ENCODE peak calls at places on chromosomes 3 and 15, in five cellular contexts. One of them, this sample, is unnamed.
A peak's percentile ranks its signal among the peaks of the same experiment; 100 is the strongest.

GRCh38 chr3:134074790-134075567 is 45.3 kb upstream of the SLCO2A1 start:
- DNase-seq in Peyer's patch: no peak
- DNase-seq in heart left ventricle: no peak
- DNase-seq in choroid plexus epithelial cell: no peak
- DNase-seq in HL-60: no peak
- DNase-seq in this sample: no peak

GRCh38 chr3:121482651-121483050 is 63.1 kb downstream of the POLQ start:
- DNase-seq in HL-60: no peak
- DNase-seq in choroid plexus epithelial cell: peak; percentile 76
- DNase-seq in heart left ventricle: no peak
- DNase-seq in Peyer's patch: no peak
- DNase-seq in this sample: no peak

GRCh38 chr15:101168463-101168824 is 83.4 kb downstream of the CHSY1 start:
- DNase-seq in heart left ventricle: peak; percentile 75
- DNase-seq in HL-60: peak; percentile 71
- DNase-seq in Peyer's patch: no peak
- DNase-seq in choroid plexus epithelial cell: peak; percentile 41
- DNase-seq in this sample: no peak

GRCh38 chr3:194382892-194383223 is 13.3 kb upstream of the LRRC15 start:
- DNase-seq in heart left ventricle: no peak
- DNase-seq in HL-60: no peak
- DNase-seq in choroid plexus epithelial cell: no peak
- DNase-seq in Peyer's patch: peak; percentile 18
- DNase-seq in this sample: no peak

GRCh38 chr15:25175033-25175788 is 220.4 kb downstream of the SNRPN start:
- DNase-seq in choroid plexus epithelial cell: no peak
- DNase-seq in HL-60: no peak
- DNase-seq in Peyer's patch: peak; percentile 10
- DNase-seq in heart left ventricle: no peak
- DNase-seq in this sample: peak; percentile 3

GRCh38 chr3:2485027-2485375 is 386.3 kb downstream of the CNTN4 start:
- DNase-seq in choroid plexus epithelial cell: no peak
- DNase-seq in HL-60: no peak
- DNase-seq in heart left ventricle: no peak
- DNase-seq in Peyer's patch: no peak
- DNase-seq in this sample: no peak

GRCh38 chr15:42919794-42920280 is 741 bp downstream of the TTBK2 start:
- DNase-seq in choroid plexus epithelial cell: peak; percentile 41
- DNase-seq in HL-60: peak; percentile 47
- DNase-seq in heart left ventricle: no peak
- DNase-seq in Peyer's patch: no peak
- DNase-seq in this sample: no peak

GRCh38 chr3:79490165-79491028 is 277.4 kb downstream of the ROBO1 start:
- DNase-seq in HL-60: no peak
- DNase-seq in Peyer's patch: no peak
- DNase-seq in choroid plexus epithelial cell: peak; percentile 97
- DNase-seq in heart left ventricle: peak; percentile 68
- DNase-seq in this sample: no peak

GRCh38 chr3:83633758-83634157 is 1325.0 kb upstream of the CADM2 start:
- DNase-seq in HL-60: no peak
- DNase-seq in heart left ventricle: no peak
- DNase-seq in Peyer's patch: no peak
- DNase-seq in choroid plexus epithelial cell: no peak
- DNase-seq in this sample: no peak

GRCh38 chr3:118817748-118818165 is 216.9 kb downstream of the IGSF11 start:
- DNase-seq in HL-60: peak; percentile 14
- DNase-seq in Peyer's patch: no peak
- DNase-seq in heart left ventricle: no peak
- DNase-seq in choroid plexus epithelial cell: peak; percentile 73
- DNase-seq in this sample: no peak

GRCh38 chr15:33955945-33956344 is 12.4 kb upstream of the CHRM5 start:
- DNase-seq in HL-60: no peak
- DNase-seq in Peyer's patch: no peak
- DNase-seq in choroid plexus epithelial cell: no peak
- DNase-seq in heart left ventricle: no peak
- DNase-seq in this sample: no peak

GRCh38 chr3:119588112-119588511 is 8.8 kb downstream of the ADPRH start:
- DNase-seq in heart left ventricle: peak; percentile 78
- DNase-seq in Peyer's patch: no peak
- DNase-seq in HL-60: no peak
- DNase-seq in choroid plexus epithelial cell: no peak
- DNase-seq in this sample: no peak

GRCh38 chr3:129282727-129283327 is 4.2 kb downstream of the HMCES start:
- DNase-seq in heart left ventricle: no peak
- DNase-seq in choroid plexus epithelial cell: peak; percentile 62
- DNase-seq in Peyer's patch: no peak
- DNase-seq in HL-60: no peak
- DNase-seq in this sample: no peak

GRCh38 chr3:33426068-33426467 is 14.1 kb downstream of the UBP1 start:
- DNase-seq in Peyer's patch: no peak
- DNase-seq in choroid plexus epithelial cell: peak; percentile 47
- DNase-seq in heart left ventricle: no peak
- DNase-seq in HL-60: no peak
- DNase-seq in this sample: no peak

GRCh38 chr3:44227622-44228021 is 14.1 kb upstream of the TOPAZ1 start:
- DNase-seq in heart left ventricle: no peak
- DNase-seq in Peyer's patch: no peak
- DNase-seq in choroid plexus epithelial cell: peak; percentile 24
- DNase-seq in HL-60: peak; percentile 47
- DNase-seq in this sample: no peak

GRCh38 chr3:105752791-105753415 is 115.9 kb downstream of the CBLB start:
- DNase-seq in choroid plexus epithelial cell: peak; percentile 70
- DNase-seq in heart left ventricle: no peak
- DNase-seq in Peyer's patch: no peak
- DNase-seq in HL-60: no peak
- DNase-seq in this sample: no peak

GRCh38 chr3:114394551-114394950 is 100.7 kb downstream of the TIGIT start:
- DNase-seq in HL-60: no peak
- DNase-seq in choroid plexus epithelial cell: no peak
- DNase-seq in Peyer's patch: no peak
- DNase-seq in heart left ventricle: no peak
- DNase-seq in this sample: no peak

GRCh38 chr3:17552351-17552750 is 190.1 kb downstream of the TBC1D5 start:
- DNase-seq in choroid plexus epithelial cell: no peak
- DNase-seq in heart left ventricle: no peak
- DNase-seq in Peyer's patch: no peak
- DNase-seq in HL-60: no peak
- DNase-seq in this sample: no peak

GRCh38 chr15:88690331-88690730 is 51.5 kb downstream of the ISG20 start:
- DNase-seq in Peyer's patch: no peak
- DNase-seq in HL-60: no peak
- DNase-seq in heart left ventricle: no peak
- DNase-seq in choroid plexus epithelial cell: no peak
- DNase-seq in this sample: no peak

GRCh38 chr15:75573643-75574384 is 5.3 kb downstream of the PTPN9 start:
- DNase-seq in HL-60: no peak
- DNase-seq in Peyer's patch: no peak
- DNase-seq in choroid plexus epithelial cell: no peak
- DNase-seq in heart left ventricle: no peak
- DNase-seq in this sample: no peak

GRCh38 chr3:124557433-124558232 is 172.6 kb upstream of the UMPS start:
- DNase-seq in HL-60: no peak
- DNase-seq in choroid plexus epithelial cell: peak; percentile 42
- DNase-seq in heart left ventricle: no peak
- DNase-seq in Peyer's patch: no peak
- DNase-seq in this sample: no peak

GRCh38 chr3:52044869-52045616 is 11.3 kb downstream of the DUSP7 start:
- DNase-seq in choroid plexus epithelial cell: no peak
- DNase-seq in heart left ventricle: no peak
- DNase-seq in HL-60: no peak
- DNase-seq in Peyer's patch: no peak
- DNase-seq in this sample: no peak

GRCh38 chr15:97961067-97961954 is 808 bp downstream of the ARRDC4 start:
- DNase-seq in Peyer's patch: peak; percentile 75
- DNase-seq in choroid plexus epithelial cell: no peak
- DNase-seq in HL-60: peak; percentile 17
- DNase-seq in heart left ventricle: peak; percentile 63
- DNase-seq in this sample: no peak

GRCh38 chr3:30893678-30894325 is 659 bp downstream of the GADL1 start:
- DNase-seq in HL-60: no peak
- DNase-seq in choroid plexus epithelial cell: no peak
- DNase-seq in Peyer's patch: no peak
- DNase-seq in heart left ventricle: no peak
- DNase-seq in this sample: no peak

GRCh38 chr3:4504340-4505261 is 11.5 kb downstream of the ITPR1 start:
- DNase-seq in choroid plexus epithelial cell: no peak
- DNase-seq in HL-60: peak; percentile 53
- DNase-seq in heart left ventricle: no peak
- DNase-seq in Peyer's patch: no peak
- DNase-seq in this sample: no peak

GRCh38 chr3:189629803-189630455 is 1.3 kb upstream of the TP63 start:
- DNase-seq in HL-60: no peak
- DNase-seq in heart left ventricle: peak; percentile 42
- DNase-seq in Peyer's patch: no peak
- DNase-seq in choroid plexus epithelial cell: peak; percentile 64
- DNase-seq in this sample: no peak

GRCh38 chr15:78969687-78970349 is 25.0 kb upstream of the CTSH start:
- DNase-seq in heart left ventricle: no peak
- DNase-seq in Peyer's patch: no peak
- DNase-seq in HL-60: no peak
- DNase-seq in choroid plexus epithelial cell: peak; percentile 59
- DNase-seq in this sample: no peak

GRCh38 chr3:50698269-50698668 is 23.5 kb downstream of the DOCK3 start:
- DNase-seq in Peyer's patch: no peak
- DNase-seq in HL-60: no peak
- DNase-seq in heart left ventricle: no peak
- DNase-seq in choroid plexus epithelial cell: no peak
- DNase-seq in this sample: no peak

GRCh38 chr15:87365221-87365620 is 891.3 kb downstream of the NTRK3 start:
- DNase-seq in HL-60: no peak
- DNase-seq in heart left ventricle: no peak
- DNase-seq in choroid plexus epithelial cell: peak; percentile 71
- DNase-seq in Peyer's patch: no peak
- DNase-seq in this sample: no peak

GRCh38 chr3:129277829-129278271 is 820 bp upstream of the HMCES start:
- DNase-seq in HL-60: peak; percentile 5
- DNase-seq in choroid plexus epithelial cell: peak; percentile 43
- DNase-seq in Peyer's patch: no peak
- DNase-seq in heart left ventricle: no peak
- DNase-seq in this sample: peak; percentile 37

GRCh38 chr3:19734453-19734852 is 199.6 kb downstream of the EFHB start:
- DNase-seq in heart left ventricle: no peak
- DNase-seq in choroid plexus epithelial cell: no peak
- DNase-seq in HL-60: no peak
- DNase-seq in Peyer's patch: peak; percentile 57
- DNase-seq in this sample: no peak
- TF ChIP-seq CTCF in heart left ventricle: no peak
- TF ChIP-seq CTCF in choroid plexus epithelial cell: no peak
- TF ChIP-seq CTCF in HL-60: no peak
- TF ChIP-seq CTCF in Peyer's patch: no peak
- TF ChIP-seq CTCF in this sample: no peak

DNA sequence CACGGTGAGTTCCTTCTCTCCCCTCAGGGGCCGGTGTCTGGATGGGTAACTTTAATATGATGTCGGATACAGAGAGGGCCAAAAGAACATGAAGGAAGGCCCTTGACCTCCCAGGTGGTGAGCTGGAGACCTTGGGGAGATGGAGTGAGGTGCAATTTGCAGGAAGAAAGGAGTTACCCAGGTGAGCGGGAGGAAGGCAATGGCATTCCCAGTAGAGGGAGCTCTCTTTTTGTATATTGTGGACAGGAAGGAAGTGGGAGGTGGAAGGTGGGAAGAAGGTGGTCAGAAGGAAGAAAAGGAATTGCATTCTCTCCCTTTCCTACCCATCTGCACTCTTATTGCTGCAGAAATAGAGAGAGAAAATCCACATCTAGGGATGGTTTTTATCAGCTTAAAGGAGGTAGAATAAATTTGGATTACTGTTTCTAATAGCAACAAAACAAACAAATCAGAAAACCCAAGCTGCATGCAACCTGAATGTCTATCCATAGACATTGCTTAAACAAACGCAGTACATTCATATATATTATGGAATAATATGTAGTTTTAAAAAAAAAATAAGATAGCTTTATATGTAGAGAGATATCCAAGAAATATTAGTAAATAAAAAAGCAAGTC is 169.0 kb upstream of the TSC22D2 start:
- DNase-seq in Peyer's patch: no peak
- DNase-seq in heart left ventricle: no peak
- DNase-seq in choroid plexus epithelial cell: peak; percentile 56
- DNase-seq in HL-60: no peak
- DNase-seq in this sample: no peak
- TF ChIP-seq CTCF in Peyer's patch: peak; percentile 69
- TF ChIP-seq CTCF in heart left ventricle: peak; percentile 46
- TF ChIP-seq CTCF in choroid plexus epithelial cell: peak; percentile 73
- TF ChIP-seq CTCF in HL-60: no peak
- TF ChIP-seq CTCF in this sample: no peak

GRCh38 chr3:186212611-186213010 is 103.7 kb upstream of the ETV5 start:
- DNase-seq in choroid plexus epithelial cell: no peak
- DNase-seq in HL-60: no peak
- DNase-seq in heart left ventricle: no peak
- DNase-seq in Peyer's patch: no peak
- DNase-seq in this sample: no peak

GRCh38 chr3:186207515-186207914 is 98.6 kb upstream of the ETV5 start:
- DNase-seq in heart left ventricle: no peak
- DNase-seq in choroid plexus epithelial cell: no peak
- DNase-seq in Peyer's patch: no peak
- DNase-seq in HL-60: no peak
- DNase-seq in this sample: no peak

GRCh38 chr3:186211101-186211500 is 102.2 kb upstream of the ETV5 start:
- DNase-seq in HL-60: no peak
- DNase-seq in Peyer's patch: no peak
- DNase-seq in heart left ventricle: no peak
- DNase-seq in choroid plexus epithelial cell: no peak
- DNase-seq in this sample: no peak

GRCh38 chr3:186209810-186210752 is 101.2 kb upstream of the ETV5 start:
- DNase-seq in heart left ventricle: peak; percentile 86
- DNase-seq in HL-60: peak; percentile 86
- DNase-seq in Peyer's patch: peak; percentile 54
- DNase-seq in choroid plexus epithelial cell: peak; percentile 62
- DNase-seq in this sample: no peak

DNA sequence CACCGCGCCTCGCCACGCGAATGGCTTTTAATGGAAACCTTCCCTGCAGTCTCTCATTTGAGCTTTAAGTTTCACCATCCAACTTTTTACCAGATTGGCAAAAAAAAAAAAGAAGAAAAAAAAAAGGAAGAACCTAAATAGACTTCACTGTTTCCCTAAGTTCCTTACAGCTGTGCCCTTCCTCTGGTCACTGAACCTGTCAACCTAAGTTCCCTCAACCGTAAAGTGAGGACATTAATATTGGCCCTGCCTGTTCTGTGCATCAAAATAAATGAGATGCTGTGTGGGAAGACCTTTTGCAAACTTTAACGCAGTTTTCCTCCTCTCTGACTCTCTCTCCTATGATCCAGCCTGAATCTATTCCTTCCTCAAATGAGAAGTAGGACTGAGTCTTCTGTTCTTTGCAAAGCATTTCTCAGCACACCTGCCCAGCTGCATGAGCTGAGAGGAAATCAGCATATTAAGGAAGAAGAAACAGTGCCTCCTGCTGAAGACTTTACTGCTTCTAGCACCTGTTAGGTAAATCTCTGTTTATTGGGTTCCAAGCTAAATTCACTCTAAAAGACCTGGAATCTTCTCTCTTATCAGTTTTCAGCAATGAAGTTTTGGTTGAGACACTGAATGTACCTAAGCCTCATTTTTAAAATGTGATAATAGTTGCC is 99.6 kb upstream of the ETV5 start:
- DNase-seq in choroid plexus epithelial cell: no peak
- DNase-seq in HL-60: peak; percentile 33
- DNase-seq in Peyer's patch: no peak
- DNase-seq in heart left ventricle: no peak
- DNase-seq in this sample: no peak
- TF ChIP-seq CTCF in choroid plexus epithelial cell: no peak
- TF ChIP-seq CTCF in HL-60: no peak
- TF ChIP-seq CTCF in Peyer's patch: no peak
- TF ChIP-seq CTCF in heart left ventricle: no peak
- TF ChIP-seq CTCF in this sample: no peak

GRCh38 chr15:92277776-92278175 is 115.9 kb upstream of the ST8SIA2 start:
- DNase-seq in HL-60: peak; percentile 16
- DNase-seq in heart left ventricle: no peak
- DNase-seq in Peyer's patch: no peak
- DNase-seq in choroid plexus epithelial cell: peak; percentile 0
- DNase-seq in this sample: no peak
- TF ChIP-seq CTCF in HL-60: peak; percentile 4
- TF ChIP-seq CTCF in heart left ventricle: peak; percentile 39
- TF ChIP-seq CTCF in Peyer's patch: peak; percentile 9
- TF ChIP-seq CTCF in choroid plexus epithelial cell: peak; percentile 3
- TF ChIP-seq CTCF in this sample: no peak

This sample was measured in activated B cell treated with CpG ODN at 0.5 μM for 24 hours.